ENCODE peak calls at places on chromosomes 6 and 20, in six cellular contexts. Y is WTC11; M is neural crest cell; R is stimulated activated naive CD8-positive, alpha-beta T cell treated with anti-CD3 and anti-CD28 coated beads, Interleukin-15, Interleukin-2, amounts not matched to agents 100 U/mL and 50 U/mL, for 24 hours; I is H1; G is Calu3. O is an unnamed sample.

GRCh38 chr6:132354517-132355167 is 46.6 kb downstream of the MOXD1 start:
- DNase-seq in Y (peak; percentile 11), M (no peak), I (no peak), R (peak; percentile 69), G (no peak), O (peak; percentile 61)

GRCh38 chr6:2263896-2264295 is 18.5 kb upstream of the GMDS start:
- DNase-seq in G (no peak), I (no peak), Y (no peak), M (no peak), R (no peak), O (no peak)

GRCh38 chr6:108989700-108990099 is 104.9 kb downstream of the SESN1 start:
- DNase-seq in I (no peak), G (peak; percentile 57), Y (no peak), M (no peak), R (no peak), O (no peak)

GRCh38 chr6:16201706-16202105 is 36.7 kb upstream of the GMPR start:
- DNase-seq in M (no peak), I (no peak), G (no peak), Y (no peak), R (no peak), O (no peak)

GRCh38 chr6:55088896-55089295 is 85.4 kb upstream of the HCRTR2 start:
- DNase-seq in R (no peak), I (no peak), G (no peak), M (no peak), Y (no peak), O (peak; percentile 52)

GRCh38 chr6:84926171-84926570 is 161.8 kb upstream of the TBX18 start:
- DNase-seq in M (no peak), I (no peak), R (no peak), Y (no peak), G (no peak), O (no peak)

GRCh38 chr20:62511915-62512610 is 36.3 kb upstream of the GATA5 start:
- DNase-seq in R (no peak), M (no peak), Y (no peak), I (no peak), G (no peak), O (no peak)

GRCh38 chr20:34093895-34094294 is 18.1 kb downstream of the EIF2S2 start:
- DNase-seq in M (no peak), Y (no peak), G (no peak), I (no peak), R (no peak), O (no peak)

GRCh38 chr6:69791065-69791471 is 5.7 kb downstream of the LMBRD1 start:
- DNase-seq in G (no peak), R (no peak), M (no peak), I (no peak), Y (no peak), O (no peak)

GRCh38 chr6:19180348-19181073 is 656.7 kb upstream of the ID4 start:
- DNase-seq in Y (no peak), M (no peak), R (no peak), G (no peak), I (no peak), O (no peak)

GRCh38 chr20:53776858-53777257 is 183.2 kb upstream of the ZNF217 start:
- DNase-seq in M (no peak), I (no peak), R (no peak), G (no peak), Y (no peak), O (no peak)

GRCh38 chr20:916825-917224 is 691 bp upstream of the ANGPT4 start:
- DNase-seq in I (no peak), Y (no peak), G (no peak), R (no peak), M (no peak), O (peak; percentile 73)

GRCh38 chr20:49230575-49231211 is 11.5 kb downstream of the DDX27 start:
- DNase-seq in R (no peak), Y (no peak), I (no peak), M (no peak), G (no peak), O (peak; percentile 87)

GRCh38 chr6:30171677-30172471 is 8.5 kb downstream of the TRIM15 start:
- DNase-seq in M (peak; percentile 31), Y (peak; percentile 74), R (peak; percentile 15), I (peak; percentile 74), G (no peak), O (peak; percentile 86)

GRCh38 chr6:117503211-117503610 is 20.7 kb downstream of the DCBLD1 start:
- DNase-seq in R (no peak), G (no peak), I (no peak), M (no peak), Y (no peak), O (no peak)

GRCh38 chr6:137043710-137044365 is 927 bp downstream of the IL20RA start:
- DNase-seq in M (peak; percentile 10), I (no peak), Y (peak; percentile 39), R (peak; percentile 5), G (no peak), O (peak; percentile 25)

GRCh38 chr6:156336096-156336495 is 441.1 kb upstream of the ARID1B start:
- DNase-seq in R (no peak), I (no peak), G (no peak), Y (no peak), M (no peak), O (peak; percentile 63)

GRCh38 chr6:44263357-44264100 is 1.8 kb downstream of the NFKBIE start:
- DNase-seq in Y (no peak), M (no peak), R (peak; percentile 55), G (peak; percentile 65), I (no peak), O (no peak)

GRCh38 chr6:105263685-105264298 is 84.0 kb upstream of the POPDC3 start:
- DNase-seq in M (no peak), Y (no peak), I (no peak), R (peak; percentile 5), G (no peak), O (no peak)

GRCh38 chr6:146673069-146673468 is 74.3 kb downstream of the ADGB start:
- DNase-seq in G (no peak), M (no peak), I (no peak), R (no peak), Y (no peak), O (no peak)

GRCh38 chr6:33147807-33148666 is 44.2 kb downstream of the COL11A2 start:
- DNase-seq in I (no peak), M (no peak), Y (no peak), G (peak; percentile 48), R (no peak), O (peak; percentile 60)

GRCh38 chr6:37280162-37280895 is 22.4 kb upstream of the TMEM217 start:
- DNase-seq in I (no peak), R (no peak), G (no peak), M (no peak), Y (no peak), O (no peak)

GRCh38 chr6:90397929-90398674 is 101.5 kb upstream of the BACH2 start:
- DNase-seq in M (no peak), I (no peak), Y (no peak), R (peak; percentile 84), G (peak; percentile 82), O (peak; percentile 88)

GRCh38 chr20:221258-221830 is 5.7 kb upstream of the DEFB129 start:
- DNase-seq in M (no peak), Y (no peak), G (no peak), I (no peak), R (no peak), O (no peak)

GRCh38 chr6:14804444-14805210 is 441.2 kb upstream of the JARID2 start:
- DNase-seq in R (no peak), Y (no peak), I (no peak), M (no peak), G (peak; percentile 65), O (no peak)

GRCh38 chr20:51404297-51405060 is 138.0 kb downstream of the NFATC2 start:
- DNase-seq in R (peak; percentile 80), I (no peak), Y (no peak), G (no peak), M (no peak), O (no peak)

GRCh38 chr6:70957284-70957617 is 391 bp upstream of the B3GAT2 start:
- DNase-seq in Y (no peak), G (no peak), I (no peak), R (no peak), M (no peak), O (no peak)

GRCh38 chr6:20056350-20056992 is 155.8 kb downstream of the MBOAT1 start:
- DNase-seq in Y (no peak), G (peak; percentile 43), M (peak; percentile 10), R (no peak), I (no peak), O (peak; percentile 59)

GRCh38 chr20:49303211-49303610 is 25.4 kb upstream of the ZNFX1 start:
- DNase-seq in Y (no peak), M (no peak), R (no peak), I (no peak), G (no peak), O (no peak)

GRCh38 chr20:37543828-37544227 is 16.2 kb upstream of the BLCAP start:
- DNase-seq in M (no peak), R (no peak), G (peak; percentile 32), Y (no peak), I (no peak), O (no peak)

GRCh38 chr6:75278474-75279077 is 6.0 kb downstream of the TMEM30A start:
- DNase-seq in G (no peak), Y (no peak), I (no peak), M (no peak), R (no peak), O (no peak)

GRCh38 chr6:139539852-139540251 is 165.4 kb upstream of the CITED2 start:
- DNase-seq in M (no peak), Y (peak; percentile 16), I (no peak), G (peak; percentile 64), R (no peak), O (peak; percentile 84)

GRCh38 chr6:106360410-106360988 is at the start of gene CRYBG1:
- DNase-seq in I (peak; percentile 99), G (peak; percentile 96), Y (peak; percentile 93), R (peak; percentile 78), M (peak; percentile 72), O (peak; percentile 91)

O was measured in mesendoderm.